ENCODE peak calls at places on chromosomes 7 and 10, in eight cellular contexts. One of them, this sample, is unnamed. For H3K4me1, the result is how much of the 10 kb centered on the place peaks cover.

GRCh38 chr10:130220251-130221185 is 84.3 kb downstream of the GLRX3 start:
- DNase-seq in lower lobe of right lung: no peak
- DNase-seq in heart left ventricle: no peak
- DNase-seq in mesendoderm: no peak
- DNase-seq in colonic mucosa: no peak
- DNase-seq in IMR-90: no peak
- DNase-seq in tibial artery: peak
- DNase-seq in MM.1S: no peak
- DNase-seq in this sample: no peak

GRCh38 chr10:5524721-5525531 is at the start of gene CALML3:
- DNase-seq in IMR-90: no peak
- DNase-seq in heart left ventricle: no peak
- DNase-seq in lower lobe of right lung: no peak
- DNase-seq in MM.1S: no peak
- DNase-seq in colonic mucosa: no peak
- DNase-seq in mesendoderm: no peak
- DNase-seq in tibial artery: peak
- DNase-seq in this sample: no peak

GRCh38 chr10:95341716-95342130 is 50.9 kb upstream of the PDLIM1 start:
- DNase-seq in MM.1S: no peak
- DNase-seq in heart left ventricle: no peak
- DNase-seq in colonic mucosa: no peak
- DNase-seq in tibial artery: no peak
- DNase-seq in mesendoderm: no peak
- DNase-seq in lower lobe of right lung: no peak
- DNase-seq in IMR-90: peak
- DNase-seq in this sample: no peak

GRCh38 chr7:73829505-73829904 is 1.3 kb upstream of the CLDN4 start:
- DNase-seq in IMR-90: no peak
- DNase-seq in tibial artery: no peak
- DNase-seq in MM.1S: no peak
- DNase-seq in lower lobe of right lung: no peak
- DNase-seq in heart left ventricle: no peak
- DNase-seq in colonic mucosa: peak
- DNase-seq in mesendoderm: peak
- DNase-seq in this sample: no peak

GRCh38 chr10:8288600-8288999 is 234.1 kb downstream of the GATA3 start:
- DNase-seq in tibial artery: no peak
- DNase-seq in lower lobe of right lung: no peak
- DNase-seq in MM.1S: no peak
- DNase-seq in IMR-90: no peak
- DNase-seq in mesendoderm: no peak
- DNase-seq in colonic mucosa: no peak
- DNase-seq in heart left ventricle: no peak
- DNase-seq in this sample: no peak

GRCh38 chr10:508726-509125 is 180.7 kb downstream of the DIP2C start:
- DNase-seq in MM.1S: no peak
- DNase-seq in colonic mucosa: no peak
- DNase-seq in tibial artery: peak
- DNase-seq in IMR-90: no peak
- DNase-seq in heart left ventricle: no peak
- DNase-seq in lower lobe of right lung: no peak
- DNase-seq in mesendoderm: no peak
- DNase-seq in this sample: peak

GRCh38 chr7:135648235-135648634 is 14.1 kb upstream of the STMP1 start:
- DNase-seq in heart left ventricle: no peak
- DNase-seq in MM.1S: no peak
- DNase-seq in colonic mucosa: no peak
- DNase-seq in tibial artery: no peak
- DNase-seq in mesendoderm: no peak
- DNase-seq in IMR-90: no peak
- DNase-seq in lower lobe of right lung: no peak
- DNase-seq in this sample: no peak

GRCh38 chr7:106778656-106779250 is 86.3 kb upstream of the PIK3CG start:
- DNase-seq in heart left ventricle: no peak
- DNase-seq in MM.1S: no peak
- DNase-seq in colonic mucosa: no peak
- DNase-seq in lower lobe of right lung: no peak
- DNase-seq in IMR-90: peak
- DNase-seq in mesendoderm: no peak
- DNase-seq in tibial artery: no peak
- DNase-seq in this sample: no peak

GRCh38 chr10:98407744-98408241 is 7.2 kb downstream of the PYROXD2 start:
- DNase-seq in MM.1S: no peak
- DNase-seq in mesendoderm: no peak
- DNase-seq in lower lobe of right lung: no peak
- DNase-seq in colonic mucosa: no peak
- DNase-seq in heart left ventricle: no peak
- DNase-seq in tibial artery: no peak
- DNase-seq in IMR-90: no peak
- DNase-seq in this sample: peak

GRCh38 chr10:6501931-6502330 is 78.1 kb downstream of the PRKCQ start:
- DNase-seq in colonic mucosa: no peak
- DNase-seq in heart left ventricle: no peak
- DNase-seq in IMR-90: no peak
- DNase-seq in MM.1S: no peak
- DNase-seq in mesendoderm: no peak
- DNase-seq in tibial artery: no peak
- DNase-seq in lower lobe of right lung: no peak
- DNase-seq in this sample: no peak

GRCh38 chr10:5557799-5558771 is 33.3 kb downstream of the CALML3 start:
- DNase-seq in heart left ventricle: no peak
- DNase-seq in tibial artery: peak
- DNase-seq in MM.1S: no peak
- DNase-seq in mesendoderm: peak
- DNase-seq in IMR-90: no peak
- DNase-seq in colonic mucosa: no peak
- DNase-seq in lower lobe of right lung: peak
- DNase-seq in this sample: peak

GRCh38 chr7:105990141-105990540 is 27.1 kb downstream of the CDHR3 start:
- DNase-seq in MM.1S: no peak
- DNase-seq in IMR-90: no peak
- DNase-seq in lower lobe of right lung: no peak
- DNase-seq in mesendoderm: no peak
- DNase-seq in colonic mucosa: no peak
- DNase-seq in heart left ventricle: no peak
- DNase-seq in tibial artery: no peak
- DNase-seq in this sample: no peak

GRCh38 chr10:33146189-33146524 is 188.1 kb upstream of the ITGB1 start:
- DNase-seq in colonic mucosa: no peak
- DNase-seq in MM.1S: no peak
- DNase-seq in lower lobe of right lung: no peak
- DNase-seq in heart left ventricle: no peak
- DNase-seq in tibial artery: no peak
- DNase-seq in mesendoderm: no peak
- DNase-seq in IMR-90: no peak
- DNase-seq in this sample: no peak

GRCh38 chr7:85748861-85749260 is 562.0 kb upstream of the SEMA3D start:
- DNase-seq in heart left ventricle: no peak
- DNase-seq in mesendoderm: no peak
- DNase-seq in lower lobe of right lung: no peak
- DNase-seq in IMR-90: no peak
- DNase-seq in colonic mucosa: no peak
- DNase-seq in MM.1S: no peak
- DNase-seq in tibial artery: no peak
- DNase-seq in this sample: no peak

GRCh38 chr7:106099539-106099938 is 12.6 kb downstream of the SYPL1 start:
- DNase-seq in mesendoderm: no peak
- DNase-seq in MM.1S: no peak
- DNase-seq in heart left ventricle: no peak
- DNase-seq in tibial artery: no peak
- DNase-seq in colonic mucosa: no peak
- DNase-seq in IMR-90: no peak
- DNase-seq in lower lobe of right lung: no peak
- DNase-seq in this sample: no peak

GRCh38 chr10:77359287-77359691 is 278.3 kb downstream of the KCNMA1 start:
- DNase-seq in tibial artery: no peak
- DNase-seq in mesendoderm: no peak
- DNase-seq in colonic mucosa: no peak
- DNase-seq in heart left ventricle: no peak
- DNase-seq in lower lobe of right lung: no peak
- DNase-seq in IMR-90: no peak
- DNase-seq in MM.1S: no peak
- DNase-seq in this sample: no peak

GRCh38 chr10:49161411-49161997 is 26.7 kb downstream of the TMEM273 start:
- DNase-seq in tibial artery: peak
- DNase-seq in IMR-90: peak
- DNase-seq in lower lobe of right lung: no peak
- DNase-seq in MM.1S: no peak
- DNase-seq in colonic mucosa: no peak
- DNase-seq in mesendoderm: peak
- DNase-seq in heart left ventricle: no peak
- DNase-seq in this sample: no peak

GRCh38 chr10:122112625-122113160 is 123.7 kb downstream of the TACC2 start:
- DNase-seq in heart left ventricle: peak
- DNase-seq in lower lobe of right lung: peak
- DNase-seq in MM.1S: no peak
- DNase-seq in colonic mucosa: peak
- DNase-seq in tibial artery: peak
- DNase-seq in IMR-90: peak
- DNase-seq in mesendoderm: peak
- DNase-seq in this sample: peak

GRCh38 chr7:4794591-4795350 is 19.3 kb downstream of the AP5Z1 start:
- DNase-seq in MM.1S: no peak
- DNase-seq in tibial artery: no peak
- DNase-seq in IMR-90: no peak
- DNase-seq in heart left ventricle: no peak
- DNase-seq in colonic mucosa: no peak
- DNase-seq in lower lobe of right lung: no peak
- DNase-seq in mesendoderm: peak
- DNase-seq in this sample: no peak

GRCh38 chr10:103641326-103641725 is 147.8 kb downstream of the NEURL1 start:
- DNase-seq in heart left ventricle: no peak
- DNase-seq in mesendoderm: no peak
- DNase-seq in tibial artery: no peak
- DNase-seq in colonic mucosa: no peak
- DNase-seq in MM.1S: no peak
- DNase-seq in IMR-90: no peak
- DNase-seq in lower lobe of right lung: no peak
- DNase-seq in this sample: no peak

GRCh38 chr7:43824963-43825362 is 44.4 kb downstream of the MRPS24 start:
- DNase-seq in MM.1S: no peak
- DNase-seq in mesendoderm: no peak
- DNase-seq in lower lobe of right lung: no peak
- DNase-seq in IMR-90: no peak
- DNase-seq in heart left ventricle: no peak
- DNase-seq in tibial artery: no peak
- DNase-seq in colonic mucosa: no peak
- DNase-seq in this sample: no peak

GRCh38 chr10:100803481-100803880 is 58.1 kb downstream of the PAX2 start:
- DNase-seq in lower lobe of right lung: no peak
- DNase-seq in MM.1S: no peak
- DNase-seq in mesendoderm: peak
- DNase-seq in colonic mucosa: no peak
- DNase-seq in heart left ventricle: no peak
- DNase-seq in tibial artery: no peak
- DNase-seq in IMR-90: no peak
- DNase-seq in this sample: no peak

GRCh38 chr10:33136781-33137180 is 178.8 kb upstream of the ITGB1 start:
- DNase-seq in colonic mucosa: no peak
- DNase-seq in mesendoderm: no peak
- DNase-seq in tibial artery: no peak
- DNase-seq in heart left ventricle: no peak
- DNase-seq in lower lobe of right lung: no peak
- DNase-seq in MM.1S: no peak
- DNase-seq in IMR-90: peak
- DNase-seq in this sample: no peak

GRCh38 chr7:132183822-132184380 is 392.4 kb downstream of the PLXNA4 start:
- DNase-seq in MM.1S: no peak
- DNase-seq in lower lobe of right lung: no peak
- DNase-seq in heart left ventricle: no peak
- DNase-seq in mesendoderm: peak
- DNase-seq in tibial artery: no peak
- DNase-seq in colonic mucosa: no peak
- DNase-seq in IMR-90: no peak
- DNase-seq in this sample: peak

GRCh38 chr7:101952355-101953247 is 135.2 kb downstream of the CUX1 start:
- DNase-seq in heart left ventricle: no peak
- DNase-seq in MM.1S: no peak
- DNase-seq in colonic mucosa: no peak
- DNase-seq in mesendoderm: no peak
- DNase-seq in lower lobe of right lung: no peak
- DNase-seq in tibial artery: no peak
- DNase-seq in IMR-90: peak
- DNase-seq in this sample: peak

GRCh38 chr7:131010714-131011436 is 276.9 kb upstream of the KLF14 start:
- DNase-seq in mesendoderm: no peak
- DNase-seq in MM.1S: no peak
- DNase-seq in colonic mucosa: no peak
- DNase-seq in IMR-90: peak
- DNase-seq in tibial artery: no peak
- DNase-seq in lower lobe of right lung: no peak
- DNase-seq in heart left ventricle: no peak
- DNase-seq in this sample: no peak
- H3K4me1 ChIP-seq in mesendoderm: under half
- H3K4me1 ChIP-seq in MM.1S: under half
- H3K4me1 ChIP-seq in colonic mucosa: under half
- H3K4me1 ChIP-seq in IMR-90: under half
- H3K4me1 ChIP-seq in tibial artery: half or more
- H3K4me1 ChIP-seq in lower lobe of right lung: half or more
- H3K4me1 ChIP-seq in heart left ventricle: half or more
- H3K4me1 ChIP-seq in this sample: under half

GRCh38 chr10:120110196-120110595 is 217.7 kb downstream of the SEC23IP start:
- DNase-seq in lower lobe of right lung: no peak
- DNase-seq in colonic mucosa: no peak
- DNase-seq in MM.1S: no peak
- DNase-seq in IMR-90: no peak
- DNase-seq in mesendoderm: no peak
- DNase-seq in tibial artery: no peak
- DNase-seq in heart left ventricle: no peak
- DNase-seq in this sample: no peak
- H3K4me1 ChIP-seq in lower lobe of right lung: under half
- H3K4me1 ChIP-seq in colonic mucosa: under half
- H3K4me1 ChIP-seq in MM.1S: under half
- H3K4me1 ChIP-seq in IMR-90: under half
- H3K4me1 ChIP-seq in mesendoderm: under half
- H3K4me1 ChIP-seq in tibial artery: under half
- H3K4me1 ChIP-seq in heart left ventricle: under half
- H3K4me1 ChIP-seq in this sample: under half

DNA sequence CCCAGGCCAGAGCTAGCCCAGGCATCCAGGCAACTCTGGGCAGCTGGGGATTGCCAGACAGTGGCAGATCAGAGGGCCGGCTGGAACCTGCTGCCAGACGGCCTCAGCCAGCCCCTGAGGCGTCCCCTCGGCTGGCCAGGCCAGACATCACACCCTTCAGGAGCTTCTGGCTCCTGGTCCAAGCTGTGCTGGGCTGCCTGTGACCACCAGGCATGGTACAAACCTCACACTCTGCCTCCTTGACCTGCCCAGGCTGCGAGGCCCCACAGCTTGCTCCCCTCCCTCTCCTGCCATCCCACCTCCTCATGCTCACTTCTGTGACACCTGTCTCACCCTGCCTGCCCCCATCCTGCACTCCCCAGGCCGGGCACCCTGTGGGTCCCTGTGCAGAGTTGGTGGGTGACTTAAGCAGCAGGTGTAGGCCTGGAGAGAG is 5.7 kb downstream of the DEPP1 start:
- DNase-seq in IMR-90: no peak
- DNase-seq in mesendoderm: no peak
- DNase-seq in colonic mucosa: no peak
- DNase-seq in MM.1S: no peak
- DNase-seq in tibial artery: no peak
- DNase-seq in lower lobe of right lung: no peak
- DNase-seq in heart left ventricle: no peak
- DNase-seq in this sample: peak
- H3K4me1 ChIP-seq in IMR-90: under half
- H3K4me1 ChIP-seq in mesendoderm: under half
- H3K4me1 ChIP-seq in colonic mucosa: under half
- H3K4me1 ChIP-seq in MM.1S: half or more
- H3K4me1 ChIP-seq in tibial artery: under half
- H3K4me1 ChIP-seq in lower lobe of right lung: half or more
- H3K4me1 ChIP-seq in heart left ventricle: half or more
- H3K4me1 ChIP-seq in this sample: under half

GRCh38 chr7:47371733-47372368 is 210.1 kb downstream of the TNS3 start:
- DNase-seq in mesendoderm: peak
- DNase-seq in IMR-90: peak
- DNase-seq in MM.1S: no peak
- DNase-seq in colonic mucosa: peak
- DNase-seq in heart left ventricle: peak
- DNase-seq in lower lobe of right lung: peak
- DNase-seq in tibial artery: peak
- DNase-seq in this sample: peak
- H3K4me1 ChIP-seq in mesendoderm: under half
- H3K4me1 ChIP-seq in IMR-90: under half
- H3K4me1 ChIP-seq in MM.1S: under half
- H3K4me1 ChIP-seq in colonic mucosa: under half
- H3K4me1 ChIP-seq in heart left ventricle: half or more
- H3K4me1 ChIP-seq in lower lobe of right lung: under half
- H3K4me1 ChIP-seq in tibial artery: under half
- H3K4me1 ChIP-seq in this sample: under half